ENCODE peak calls at places on chromosomes 7 and 10, in four cellular contexts. One of them, this sample, is unnamed. For H3K27me3 and H4K20me1, the result is how much of the 10 kb centered on the place peaks cover.

GRCh38 chr7:46881507-46882127 is 700.3 kb downstream of the TNS3 start:
- DNase-seq in H9: peak
- DNase-seq in IMR-90: no peak
- DNase-seq in fibroblast of lung: peak
- DNase-seq in this sample: no peak

GRCh38 chr7:5545529-5545928 is 121.9 kb upstream of the TNRC18 start:
- DNase-seq in H9: no peak
- DNase-seq in IMR-90: no peak
- DNase-seq in fibroblast of lung: no peak
- DNase-seq in this sample: peak

GRCh38 chr10:128848807-128849206 is 618.2 kb upstream of the MGMT start:
- DNase-seq in H9: no peak
- DNase-seq in IMR-90: no peak
- DNase-seq in fibroblast of lung: no peak
- DNase-seq in this sample: no peak

GRCh38 chr7:88111136-88111748 is 108.6 kb downstream of the SRI start:
- DNase-seq in H9: no peak
- DNase-seq in IMR-90: peak
- DNase-seq in fibroblast of lung: peak
- DNase-seq in this sample: peak

GRCh38 chr10:42911359-42911758 is 128.8 kb downstream of the BMS1 start:
- DNase-seq in H9: no peak
- DNase-seq in IMR-90: no peak
- DNase-seq in fibroblast of lung: no peak
- DNase-seq in this sample: no peak

GRCh38 chr10:78972947-78973900 is 95.5 kb upstream of the ZMIZ1 start:
- DNase-seq in H9: peak
- DNase-seq in IMR-90: peak
- DNase-seq in fibroblast of lung: peak
- DNase-seq in this sample: peak

GRCh38 chr7:81845628-81846259 is 75.9 kb upstream of the HGF start:
- DNase-seq in H9: no peak
- DNase-seq in IMR-90: peak
- DNase-seq in fibroblast of lung: no peak
- DNase-seq in this sample: no peak

GRCh38 chr10:126905776-126906703 is 812 bp downstream of the DOCK1 start:
- DNase-seq in H9: peak
- DNase-seq in IMR-90: peak
- DNase-seq in fibroblast of lung: peak
- DNase-seq in this sample: peak

GRCh38 chr7:19353158-19353557 is 207.9 kb upstream of the FERD3L start:
- DNase-seq in H9: no peak
- DNase-seq in IMR-90: peak
- DNase-seq in fibroblast of lung: peak
- DNase-seq in this sample: peak

GRCh38 chr10:31586708-31587107 is 267.7 kb downstream of the ZEB1 start:
- DNase-seq in H9: no peak
- DNase-seq in IMR-90: no peak
- DNase-seq in fibroblast of lung: no peak
- DNase-seq in this sample: no peak

GRCh38 chr7:94436018-94436604 is 41.4 kb downstream of the COL1A2 start:
- DNase-seq in H9: peak
- DNase-seq in IMR-90: peak
- DNase-seq in fibroblast of lung: peak
- DNase-seq in this sample: peak

GRCh38 chr10:117780411-117780810 is 237.9 kb downstream of the EMX2 start:
- DNase-seq in H9: no peak
- DNase-seq in IMR-90: no peak
- DNase-seq in fibroblast of lung: no peak
- DNase-seq in this sample: no peak

GRCh38 chr10:86374664-86375063 is 8.1 kb upstream of the GRID1 start:
- DNase-seq in H9: peak
- DNase-seq in IMR-90: no peak
- DNase-seq in fibroblast of lung: no peak
- DNase-seq in this sample: peak

GRCh38 chr10:86376403-86376802 is 9.8 kb upstream of the GRID1 start:
- DNase-seq in H9: no peak
- DNase-seq in IMR-90: no peak
- DNase-seq in fibroblast of lung: no peak
- DNase-seq in this sample: peak

GRCh38 chr10:86376852-86377796 is 10.5 kb upstream of the GRID1 start:
- DNase-seq in H9: peak
- DNase-seq in IMR-90: peak
- DNase-seq in fibroblast of lung: peak
- DNase-seq in this sample: peak

GRCh38 chr10:86375204-86375603 is 8.6 kb upstream of the GRID1 start:
- DNase-seq in H9: peak
- DNase-seq in IMR-90: no peak
- DNase-seq in fibroblast of lung: no peak
- DNase-seq in this sample: peak

DNA sequence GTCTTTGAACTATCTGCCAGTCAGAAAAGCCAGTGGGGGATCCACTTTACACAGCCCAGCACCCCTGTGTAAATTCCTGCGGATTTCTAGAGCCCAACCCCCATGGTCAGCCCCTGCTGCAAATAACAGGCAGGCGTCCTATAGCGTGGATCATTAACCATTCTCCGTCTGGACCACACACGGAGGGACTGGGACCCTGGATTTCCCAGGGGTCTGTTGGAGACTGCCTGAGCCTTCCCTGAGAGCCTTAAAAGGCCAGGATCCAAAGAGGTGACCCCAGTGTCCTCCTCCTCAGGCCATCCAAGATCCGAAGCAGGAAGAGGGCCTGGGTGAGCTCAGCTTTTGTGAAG is 11.2 kb upstream of the GRID1 start:
- DNase-seq in H9: no peak
- DNase-seq in IMR-90: no peak
- DNase-seq in fibroblast of lung: no peak
- DNase-seq in this sample: no peak
- H3K27me3 ChIP-seq in H9: under half
- H3K27me3 ChIP-seq in IMR-90: under half
- H3K27me3 ChIP-seq in fibroblast of lung: under half
- H3K27me3 ChIP-seq in this sample: under half

DNA sequence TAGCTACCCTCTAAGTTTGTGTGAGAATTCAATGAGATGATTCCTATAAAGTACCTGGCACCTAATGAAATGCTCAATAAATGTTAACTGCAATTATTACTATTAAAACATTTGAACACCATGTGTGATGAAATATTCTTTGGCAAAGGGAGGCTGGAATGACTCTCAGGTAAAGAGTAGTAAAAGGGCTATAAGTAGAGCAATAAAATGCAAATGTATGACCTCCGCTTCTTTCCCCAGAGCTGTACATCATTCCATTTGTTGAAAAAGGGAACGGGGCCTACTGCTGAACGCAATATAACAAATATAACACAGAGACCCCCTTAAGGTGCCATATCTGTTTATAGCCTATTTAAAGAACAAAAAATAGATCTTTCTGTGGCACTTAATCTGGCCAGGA is 27.8 kb downstream of the CELF2 start:
- DNase-seq in H9: no peak
- DNase-seq in IMR-90: no peak
- DNase-seq in fibroblast of lung: no peak
- DNase-seq in this sample: no peak
- H4K20me1 ChIP-seq in H9: under half
- H4K20me1 ChIP-seq in IMR-90: under half
- H4K20me1 ChIP-seq in fibroblast of lung: under half
- H4K20me1 ChIP-seq in this sample: under half

GRCh38 chr7:155798673-155799439 is 13.4 kb downstream of the SHH start:
- DNase-seq in H9: no peak
- DNase-seq in IMR-90: no peak
- DNase-seq in fibroblast of lung: no peak
- DNase-seq in this sample: peak
- H3K27me3 ChIP-seq in H9: under half
- H3K27me3 ChIP-seq in IMR-90: half or more
- H3K27me3 ChIP-seq in fibroblast of lung: under half
- H3K27me3 ChIP-seq in this sample: under half

GRCh38 chr7:1223196-1224092 is 9.2 kb upstream of the UNCX start:
- DNase-seq in H9: no peak
- DNase-seq in IMR-90: no peak
- DNase-seq in fibroblast of lung: no peak
- DNase-seq in this sample: peak
- H4K20me1 ChIP-seq in H9: under half
- H4K20me1 ChIP-seq in IMR-90: under half
- H4K20me1 ChIP-seq in fibroblast of lung: under half
- H4K20me1 ChIP-seq in this sample: under half

GRCh38 chr10:122734266-122734665 is 34.6 kb upstream of the C10orf120 start:
- DNase-seq in H9: no peak
- DNase-seq in IMR-90: no peak
- DNase-seq in fibroblast of lung: no peak
- DNase-seq in this sample: no peak
- H3K27me3 ChIP-seq in H9: under half
- H3K27me3 ChIP-seq in IMR-90: under half
- H3K27me3 ChIP-seq in fibroblast of lung: under half
- H3K27me3 ChIP-seq in this sample: under half

DNA sequence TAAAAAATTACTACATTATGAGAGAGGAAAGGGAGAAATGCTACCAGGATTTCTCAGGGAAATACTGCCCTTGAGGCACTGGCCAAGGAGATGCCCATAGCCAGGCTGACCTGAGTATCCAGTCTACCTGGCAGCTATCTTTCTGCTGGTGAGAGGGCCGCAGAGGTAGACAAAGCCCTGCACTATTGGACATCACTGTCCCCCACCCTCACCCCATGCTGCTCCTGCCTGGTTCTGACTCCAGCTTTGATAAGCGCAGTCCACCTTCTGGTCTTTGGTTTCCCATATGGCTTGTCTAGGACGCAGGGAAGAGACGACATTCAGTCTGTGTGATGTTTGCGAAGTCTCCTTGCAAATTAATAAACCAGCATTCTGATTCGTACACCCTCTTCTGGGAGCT is 3.7 kb downstream of the ITPRIP start:
- DNase-seq in H9: no peak
- DNase-seq in IMR-90: no peak
- DNase-seq in fibroblast of lung: no peak
- DNase-seq in this sample: no peak
- H4K20me1 ChIP-seq in H9: under half
- H4K20me1 ChIP-seq in IMR-90: half or more
- H4K20me1 ChIP-seq in fibroblast of lung: under half
- H4K20me1 ChIP-seq in this sample: under half

DNA sequence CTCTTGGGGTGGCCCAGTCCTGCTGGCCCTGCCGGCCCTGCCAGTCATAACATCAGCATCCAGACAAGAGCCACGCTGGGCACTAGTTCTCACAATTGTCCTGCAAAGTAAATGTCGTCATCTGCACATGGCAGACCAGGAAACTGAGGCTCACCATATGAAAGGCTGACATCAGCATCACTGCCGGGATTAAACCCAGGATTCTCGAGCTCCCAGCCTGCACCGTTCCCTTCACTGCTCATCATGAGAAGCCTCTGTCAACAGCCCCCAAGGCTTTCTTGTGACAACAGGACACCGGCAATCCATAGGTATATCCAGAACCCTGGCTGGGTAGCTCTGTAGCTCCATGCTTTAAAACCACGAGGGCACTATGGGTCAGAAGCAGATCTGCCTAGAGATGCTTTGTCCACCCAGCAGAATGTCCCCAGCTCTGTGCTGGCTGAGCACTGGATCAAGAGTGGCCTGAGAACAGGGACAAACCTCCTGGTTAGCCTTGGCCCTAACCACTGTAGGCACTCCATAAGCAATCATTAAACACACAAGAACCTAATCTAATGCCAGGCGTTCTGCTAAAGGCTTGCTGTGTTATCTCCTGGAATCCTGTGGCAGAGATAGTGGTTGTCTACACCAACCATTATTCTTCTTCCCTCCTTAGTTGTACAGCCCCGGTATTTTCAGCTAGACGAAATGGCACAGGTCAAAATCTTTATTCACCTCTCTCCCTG is 41.2 kb upstream of the C10orf71 start:
- DNase-seq in H9: no peak
- DNase-seq in IMR-90: no peak
- DNase-seq in fibroblast of lung: no peak
- DNase-seq in this sample: no peak
- H3K27me3 ChIP-seq in H9: under half
- H3K27me3 ChIP-seq in IMR-90: under half
- H3K27me3 ChIP-seq in fibroblast of lung: under half
- H3K27me3 ChIP-seq in this sample: under half

GRCh38 chr10:132657737-132658136 is 120.2 kb downstream of the INPP5A start:
- DNase-seq in H9: no peak
- DNase-seq in IMR-90: no peak
- DNase-seq in fibroblast of lung: no peak
- DNase-seq in this sample: peak
- H4K20me1 ChIP-seq in H9: under half
- H4K20me1 ChIP-seq in IMR-90: under half
- H4K20me1 ChIP-seq in fibroblast of lung: under half
- H4K20me1 ChIP-seq in this sample: under half

DNA sequence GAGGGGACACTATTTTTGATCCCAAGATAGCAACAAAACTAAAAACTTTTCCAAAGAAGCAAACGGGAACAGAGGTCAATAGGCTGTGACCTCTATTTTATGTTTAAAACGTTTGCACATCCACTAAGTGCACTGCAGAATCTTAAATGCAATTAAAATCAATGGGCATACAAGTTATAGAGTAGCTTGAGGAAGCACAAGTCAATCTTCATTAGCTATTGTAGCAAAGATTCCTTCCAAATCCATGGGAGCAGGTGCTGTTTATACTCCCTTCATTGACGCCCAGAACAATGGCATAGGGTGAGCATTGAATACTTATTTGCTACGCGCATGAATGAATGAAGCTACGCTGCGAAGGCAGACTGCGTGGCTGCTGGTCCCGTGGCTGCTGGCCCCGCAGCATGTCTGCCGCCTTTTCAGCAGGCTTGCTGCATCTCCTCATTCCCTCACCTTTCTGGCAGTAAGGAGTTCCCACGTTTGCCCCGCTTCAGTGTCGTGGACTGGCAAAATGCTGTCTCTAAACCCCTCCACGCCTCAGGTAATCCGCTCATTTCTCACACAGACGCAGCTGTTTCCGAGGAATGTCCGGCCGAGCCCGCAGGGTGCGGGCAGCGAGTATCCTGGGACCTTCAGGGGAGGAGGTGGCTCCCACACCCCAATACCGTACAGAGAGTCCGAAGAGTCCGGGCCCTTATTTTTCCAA is 754 bp upstream of the PHYHIPL start:
- DNase-seq in H9: peak
- DNase-seq in IMR-90: no peak
- DNase-seq in fibroblast of lung: no peak
- DNase-seq in this sample: peak
- H3K27me3 ChIP-seq in H9: under half
- H3K27me3 ChIP-seq in IMR-90: under half
- H3K27me3 ChIP-seq in fibroblast of lung: under half
- H3K27me3 ChIP-seq in this sample: under half